ENCODE peak calls at places on chromosome 14, in five cellular contexts. E is psoas muscle, U is pancreas, V is HepG2, Z is PC-3. Q is an unnamed sample.

GRCh38 chr14:24081739-24082204 is 10.4 kb downstream of the CPNE6 start:
- DNase-seq in E (peak; percentile 44), U (no peak), V (no peak), Z (no peak), Q (no peak)

GRCh38 chr14:21087294-21088091 is 11.0 kb downstream of the ZNF219 start:
- DNase-seq in E (no peak), U (no peak), V (no peak), Z (peak; percentile 53), Q (peak; percentile 94)

GRCh38 chr14:99321236-99321925 is 49.4 kb upstream of the BCL11B start:
- DNase-seq in E (no peak), U (no peak), V (no peak), Z (no peak), Q (no peak)

GRCh38 chr14:54447231-54447692 is 6.1 kb upstream of the CNIH1 start:
- DNase-seq in E (no peak), U (no peak), V (peak; percentile 95), Z (peak; percentile 94), Q (peak; percentile 59)

GRCh38 chr14:34461334-34462131 is 507 bp downstream of the SPTSSA start:
- DNase-seq in E (peak; percentile 70), U (peak; percentile 67), V (peak; percentile 89), Z (peak; percentile 56), Q (peak; percentile 26)

GRCh38 chr14:35829449-35829848 is 3.3 kb downstream of the BRMS1L start:
- DNase-seq in E (no peak), U (no peak), V (no peak), Z (peak; percentile 37), Q (peak; percentile 20)

GRCh38 chr14:33534636-33535035 is 416.2 kb downstream of the EGLN3 start:
- DNase-seq in E (no peak), U (no peak), V (no peak), Z (no peak), Q (peak; percentile 8)

GRCh38 chr14:100874411-100875091 is 29.0 kb downstream of the RTL1 start:
- DNase-seq in E (peak; percentile 37), U (peak; percentile 44), V (no peak), Z (no peak), Q (no peak)

GRCh38 chr14:22994762-22995275 is 12.5 kb upstream of the AJUBA start:
- DNase-seq in E (no peak), U (no peak), V (peak; percentile 67), Z (peak; percentile 52), Q (peak; percentile 58)

GRCh38 chr14:77923131-77923933 is 123.4 kb downstream of the ADCK1 start:
- DNase-seq in E (no peak), U (no peak), V (no peak), Z (no peak), Q (no peak)

GRCh38 chr14:100250732-100251465 is 12.0 kb downstream of the YY1 start:
- DNase-seq in E (no peak), U (no peak), V (no peak), Z (no peak), Q (no peak)

GRCh38 chr14:100376751-100377171 is 53.6 kb downstream of the SLC25A47 start:
- DNase-seq in E (no peak), U (no peak), V (peak; percentile 44), Z (peak; percentile 58), Q (peak; percentile 29)

GRCh38 chr14:92676031-92676430 is 72.4 kb downstream of the LGMN start:
- DNase-seq in E (no peak), U (no peak), V (no peak), Z (peak; percentile 16), Q (no peak)
- TF ChIP-seq CTCF in E (no peak), U (no peak), V (no peak), Z (no peak), Q (no peak)

GRCh38 chr14:105018414-105018813 is 2.5 kb downstream of the CDCA4 start:
- DNase-seq in E (no peak), U (no peak), V (no peak), Z (no peak), Q (no peak)
- H3K4me3 ChIP-seq in E (no peak overlapping the region), U (no peak overlapping the region), V (no peak overlapping the region), Z (peak overlapping the region; percentile 95), Q (no peak overlapping the region)

GRCh38 chr14:71720978-71721624 is 211.1 kb upstream of the RGS6 start:
- DNase-seq in E (no peak), U (no peak), V (peak; percentile 53), Z (peak; percentile 74), Q (peak; percentile 85)
- TF ChIP-seq CTCF in E (peak; percentile 21), U (no peak), V (peak; percentile 80), Z (peak; percentile 86), Q (peak; percentile 75)

DNA sequence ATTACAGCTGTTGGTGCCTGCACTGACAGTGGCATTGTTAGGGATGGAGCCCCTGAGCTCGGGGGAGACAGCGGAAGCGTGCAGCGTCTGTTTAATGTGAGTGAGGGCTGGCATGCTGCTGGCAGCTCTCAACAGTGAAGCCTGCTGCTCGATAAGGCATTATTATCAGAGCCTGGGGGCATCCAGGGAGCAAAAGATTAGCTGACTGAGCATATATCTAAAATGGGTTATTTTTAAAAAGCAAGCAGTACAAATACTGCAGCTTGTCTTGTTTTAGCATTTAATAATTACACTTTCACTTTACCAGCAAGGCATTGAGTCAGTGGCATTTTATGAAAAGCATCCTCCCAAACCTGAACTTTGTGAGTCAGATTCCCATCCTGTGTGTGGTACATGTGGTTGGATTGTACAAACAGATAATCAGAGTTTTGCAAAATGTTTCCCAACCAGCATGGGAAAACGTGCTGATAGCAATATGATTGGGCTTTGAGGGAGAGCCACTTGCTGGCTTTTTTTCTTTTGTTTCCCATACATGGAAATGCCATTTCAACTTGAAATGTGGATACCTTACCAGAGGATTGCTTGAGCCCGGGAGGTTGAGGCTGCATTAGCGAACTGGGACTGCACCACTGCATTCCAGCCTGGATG is 150.8 kb downstream of the PRKCH start:
- DNase-seq in E (no peak), U (no peak), V (peak; percentile 90), Z (peak; percentile 100), Q (peak; percentile 98)
- H3K4me3 ChIP-seq in E (peak overlapping the region; percentile 45), U (peak overlapping the region; percentile 11), V (no peak overlapping the region), Z (peak overlapping the region; percentile 68), Q (peak overlapping the region; percentile 66)